ENCODE peak calls at places on chromosomes 7 and 10, in six cellular contexts. One of them, this sample, is unnamed.

GRCh38 chr10:7314068-7314646 is 96.7 kb downstream of the SFMBT2 start:
- DNase-seq in GM06990: no peak
- DNase-seq in left lobe of liver: no peak
- DNase-seq in right cardiac atrium: no peak
- DNase-seq in caudate nucleus: no peak
- DNase-seq in AG08395: no peak
- DNase-seq in this sample: no peak

GRCh38 chr10:63515002-63515763 is 6.0 kb upstream of the REEP3 start:
- DNase-seq in right cardiac atrium: no peak
- DNase-seq in AG08395: peak; percentile 45
- DNase-seq in GM06990: no peak
- DNase-seq in left lobe of liver: no peak
- DNase-seq in caudate nucleus: no peak
- DNase-seq in this sample: peak; percentile 50

GRCh38 chr10:122657734-122658133 is 41.9 kb downstream of the C10orf120 start:
- DNase-seq in AG08395: no peak
- DNase-seq in GM06990: no peak
- DNase-seq in right cardiac atrium: no peak
- DNase-seq in caudate nucleus: no peak
- DNase-seq in left lobe of liver: no peak
- DNase-seq in this sample: no peak

GRCh38 chr10:90920986-90921643 is at the start of gene ANKRD1:
- DNase-seq in caudate nucleus: no peak
- DNase-seq in AG08395: peak; percentile 78
- DNase-seq in GM06990: no peak
- DNase-seq in right cardiac atrium: peak; percentile 67
- DNase-seq in left lobe of liver: no peak
- DNase-seq in this sample: peak; percentile 74

GRCh38 chr7:73978681-73979563 is 49.1 kb upstream of the ELN start:
- DNase-seq in right cardiac atrium: peak; percentile 62
- DNase-seq in AG08395: no peak
- DNase-seq in caudate nucleus: no peak
- DNase-seq in GM06990: peak; percentile 26
- DNase-seq in left lobe of liver: peak; percentile 87
- DNase-seq in this sample: peak; percentile 70

GRCh38 chr10:42924484-42924883 is 141.9 kb downstream of the BMS1 start:
- DNase-seq in GM06990: no peak
- DNase-seq in caudate nucleus: no peak
- DNase-seq in left lobe of liver: no peak
- DNase-seq in AG08395: no peak
- DNase-seq in right cardiac atrium: no peak
- DNase-seq in this sample: no peak

GRCh38 chr10:128861018-128861565 is 605.9 kb upstream of the MGMT start:
- DNase-seq in GM06990: no peak
- DNase-seq in caudate nucleus: no peak
- DNase-seq in left lobe of liver: no peak
- DNase-seq in AG08395: no peak
- DNase-seq in right cardiac atrium: no peak
- DNase-seq in this sample: no peak

GRCh38 chr7:50808282-50808888 is 25.7 kb upstream of the GRB10 start:
- DNase-seq in caudate nucleus: no peak
- DNase-seq in left lobe of liver: no peak
- DNase-seq in AG08395: no peak
- DNase-seq in right cardiac atrium: no peak
- DNase-seq in GM06990: no peak
- DNase-seq in this sample: no peak

GRCh38 chr7:1662101-1662500 is 8.0 kb upstream of the ELFN1 start:
- DNase-seq in caudate nucleus: no peak
- DNase-seq in GM06990: no peak
- DNase-seq in AG08395: no peak
- DNase-seq in right cardiac atrium: no peak
- DNase-seq in left lobe of liver: peak; percentile 33
- DNase-seq in this sample: no peak

GRCh38 chr10:53786236-53786635 is 1013.7 kb upstream of the MBL2 start:
- DNase-seq in caudate nucleus: no peak
- DNase-seq in right cardiac atrium: no peak
- DNase-seq in AG08395: no peak
- DNase-seq in left lobe of liver: no peak
- DNase-seq in GM06990: no peak
- DNase-seq in this sample: no peak

GRCh38 chr7:2202901-2203550 is 29.7 kb downstream of the MAD1L1 start:
- DNase-seq in caudate nucleus: no peak
- DNase-seq in AG08395: no peak
- DNase-seq in left lobe of liver: no peak
- DNase-seq in GM06990: no peak
- DNase-seq in right cardiac atrium: peak; percentile 42
- DNase-seq in this sample: no peak

GRCh38 chr10:74347522-74347921 is 196.5 kb downstream of the ADK start:
- DNase-seq in caudate nucleus: no peak
- DNase-seq in AG08395: no peak
- DNase-seq in GM06990: no peak
- DNase-seq in right cardiac atrium: no peak
- DNase-seq in left lobe of liver: no peak
- DNase-seq in this sample: no peak

GRCh38 chr7:30065746-30066145 is 37.5 kb downstream of the PLEKHA8 start:
- DNase-seq in right cardiac atrium: no peak
- DNase-seq in caudate nucleus: no peak
- DNase-seq in AG08395: no peak
- DNase-seq in left lobe of liver: no peak
- DNase-seq in GM06990: no peak
- DNase-seq in this sample: no peak

GRCh38 chr10:98950106-98950505 is 285.5 kb downstream of the HPSE2 start:
- DNase-seq in GM06990: no peak
- DNase-seq in left lobe of liver: no peak
- DNase-seq in caudate nucleus: no peak
- DNase-seq in right cardiac atrium: no peak
- DNase-seq in AG08395: no peak
- DNase-seq in this sample: no peak

GRCh38 chr7:79353720-79354468 is 99.6 kb downstream of the MAGI2 start:
- DNase-seq in caudate nucleus: no peak
- DNase-seq in AG08395: no peak
- DNase-seq in left lobe of liver: no peak
- DNase-seq in right cardiac atrium: no peak
- DNase-seq in GM06990: no peak
- DNase-seq in this sample: no peak

GRCh38 chr7:139871276-139871675 is 42.2 kb downstream of the TBXAS1 start:
- DNase-seq in GM06990: no peak
- DNase-seq in right cardiac atrium: no peak
- DNase-seq in AG08395: peak; percentile 57
- DNase-seq in caudate nucleus: no peak
- DNase-seq in left lobe of liver: no peak
- DNase-seq in this sample: peak; percentile 51

GRCh38 chr7:82204694-82205093 is 238.9 kb downstream of the CACNA2D1 start:
- DNase-seq in left lobe of liver: no peak
- DNase-seq in caudate nucleus: no peak
- DNase-seq in right cardiac atrium: no peak
- DNase-seq in GM06990: no peak
- DNase-seq in AG08395: peak; percentile 14
- DNase-seq in this sample: peak; percentile 76

GRCh38 chr10:51691135-51691534 is 8.3 kb downstream of the CSTF2T start:
- DNase-seq in right cardiac atrium: no peak
- DNase-seq in caudate nucleus: no peak
- DNase-seq in GM06990: no peak
- DNase-seq in left lobe of liver: no peak
- DNase-seq in AG08395: no peak
- DNase-seq in this sample: no peak

GRCh38 chr10:86651021-86651471 is 3.3 kb upstream of the OPN4 start:
- DNase-seq in AG08395: no peak
- DNase-seq in GM06990: no peak
- DNase-seq in right cardiac atrium: peak; percentile 66
- DNase-seq in left lobe of liver: peak; percentile 28
- DNase-seq in caudate nucleus: no peak
- DNase-seq in this sample: no peak

GRCh38 chr10:100081075-100082001 is at the start of gene CPN1:
- DNase-seq in left lobe of liver: peak; percentile 59
- DNase-seq in AG08395: no peak
- DNase-seq in right cardiac atrium: no peak
- DNase-seq in caudate nucleus: no peak
- DNase-seq in GM06990: no peak
- DNase-seq in this sample: no peak

GRCh38 chr10:43224321-43224720 is 42.5 kb downstream of the RASGEF1A start:
- DNase-seq in right cardiac atrium: no peak
- DNase-seq in GM06990: no peak
- DNase-seq in caudate nucleus: no peak
- DNase-seq in AG08395: no peak
- DNase-seq in left lobe of liver: no peak
- DNase-seq in this sample: no peak

GRCh38 chr10:47233631-47234030 is 66.4 kb upstream of the GDF10 start:
- DNase-seq in AG08395: no peak
- DNase-seq in right cardiac atrium: no peak
- DNase-seq in GM06990: no peak
- DNase-seq in caudate nucleus: no peak
- DNase-seq in left lobe of liver: no peak
- DNase-seq in this sample: no peak

GRCh38 chr10:79292789-79293746 is 54.2 kb upstream of the PPIF start:
- DNase-seq in GM06990: no peak
- DNase-seq in AG08395: peak; percentile 38
- DNase-seq in caudate nucleus: no peak
- DNase-seq in right cardiac atrium: peak; percentile 75
- DNase-seq in left lobe of liver: no peak
- DNase-seq in this sample: peak; percentile 40

GRCh38 chr7:114662002-114662677 is 247.5 kb downstream of the FOXP2 start:
- DNase-seq in GM06990: no peak
- DNase-seq in left lobe of liver: no peak
- DNase-seq in right cardiac atrium: no peak
- DNase-seq in AG08395: no peak
- DNase-seq in caudate nucleus: no peak
- DNase-seq in this sample: no peak

GRCh38 chr10:79376751-79377556 is 29.7 kb downstream of the PPIF start:
- DNase-seq in left lobe of liver: no peak
- DNase-seq in AG08395: no peak
- DNase-seq in GM06990: no peak
- DNase-seq in right cardiac atrium: no peak
- DNase-seq in caudate nucleus: no peak
- DNase-seq in this sample: no peak

GRCh38 chr7:124029789-124030188 is 3.1 kb downstream of the TMEM229A start:
- DNase-seq in caudate nucleus: no peak
- DNase-seq in left lobe of liver: no peak
- DNase-seq in GM06990: no peak
- DNase-seq in right cardiac atrium: no peak
- DNase-seq in AG08395: no peak
- DNase-seq in this sample: no peak

GRCh38 chr7:47473499-47474210 is 108.3 kb downstream of the TNS3 start:
- DNase-seq in left lobe of liver: no peak
- DNase-seq in GM06990: no peak
- DNase-seq in caudate nucleus: no peak
- DNase-seq in right cardiac atrium: no peak
- DNase-seq in AG08395: no peak
- DNase-seq in this sample: peak; percentile 38

GRCh38 chr7:30665449-30665848 is 16.8 kb downstream of the CRHR2 start:
- DNase-seq in GM06990: no peak
- DNase-seq in right cardiac atrium: no peak
- DNase-seq in caudate nucleus: no peak
- DNase-seq in AG08395: no peak
- DNase-seq in left lobe of liver: no peak
- DNase-seq in this sample: no peak

GRCh38 chr10:128254486-128254885 is 128.3 kb upstream of the MKI67 start:
- DNase-seq in GM06990: no peak
- DNase-seq in right cardiac atrium: no peak
- DNase-seq in AG08395: no peak
- DNase-seq in left lobe of liver: no peak
- DNase-seq in caudate nucleus: no peak
- DNase-seq in this sample: no peak

GRCh38 chr10:132462463-132463332 is 65.7 kb downstream of the PWWP2B start:
- DNase-seq in right cardiac atrium: peak; percentile 46
- DNase-seq in GM06990: no peak
- DNase-seq in caudate nucleus: no peak
- DNase-seq in AG08395: no peak
- DNase-seq in left lobe of liver: no peak
- DNase-seq in this sample: no peak

GRCh38 chr7:122300607-122301079 is 3.9 kb downstream of the FEZF1 start:
- DNase-seq in AG08395: no peak
- DNase-seq in GM06990: no peak
- DNase-seq in left lobe of liver: no peak
- DNase-seq in caudate nucleus: no peak
- DNase-seq in right cardiac atrium: no peak
- DNase-seq in this sample: peak; percentile 20

GRCh38 chr10:27695704-27696103 is 49.9 kb downstream of the MKX start:
- DNase-seq in caudate nucleus: no peak
- DNase-seq in GM06990: no peak
- DNase-seq in left lobe of liver: no peak
- DNase-seq in AG08395: no peak
- DNase-seq in right cardiac atrium: no peak
- DNase-seq in this sample: peak; percentile 51

GRCh38 chr7:94367940-94368339 is 26.8 kb upstream of the COL1A2 start:
- DNase-seq in caudate nucleus: no peak
- DNase-seq in AG08395: no peak
- DNase-seq in left lobe of liver: no peak
- DNase-seq in right cardiac atrium: peak; percentile 17
- DNase-seq in GM06990: no peak
- DNase-seq in this sample: peak; percentile 81

GRCh38 chr7:102095933-102096332 is 190.7 kb upstream of the SH2B2 start:
- DNase-seq in AG08395: no peak
- DNase-seq in GM06990: no peak
- DNase-seq in right cardiac atrium: no peak
- DNase-seq in caudate nucleus: no peak
- DNase-seq in left lobe of liver: peak; percentile 21
- DNase-seq in this sample: no peak